ENCODE peak calls at places on chromosomes 1 and 21, in seven cellular contexts. Q is WTC11; H is brain microvascular endothelial cell; U is HFFc6; J is GM06990; E is Peyer's patch; T is CD8-positive, alpha-beta T cell. L is an unnamed sample.

GRCh38 chr1:11487196-11487751 is 8.3 kb downstream of the DISP3 start:
- DNase-seq in Q (peak), E (no peak), H (no peak), U (no peak), T (no peak), J (no peak), L (no peak)

GRCh38 chr1:240619901-240620621 is 8.1 kb upstream of the GREM2 start:
- DNase-seq in E (no peak), J (no peak), T (no peak), Q (no peak), U (no peak), H (no peak), L (peak)

GRCh38 chr1:229411434-229412055 is 22.3 kb downstream of the ACTA1 start:
- DNase-seq in U (no peak), T (no peak), J (no peak), E (no peak), Q (no peak), H (no peak), L (no peak)

GRCh38 chr21:41863439-41863740 is 15.8 kb downstream of the PRDM15 start:
- DNase-seq in J (no peak), Q (no peak), H (no peak), E (no peak), U (no peak), T (no peak), L (no peak)

GRCh38 chr1:119159963-119160362 is 19.5 kb upstream of the WARS2 start:
- DNase-seq in H (no peak), J (no peak), U (no peak), Q (no peak), T (no peak), E (no peak), L (no peak)

GRCh38 chr1:33928256-33928655 is 64.4 kb downstream of the HMGB4 start:
- DNase-seq in H (no peak), E (no peak), J (no peak), Q (no peak), T (no peak), U (no peak), L (no peak)

GRCh38 chr1:84959294-84959693 is 37.6 kb downstream of the MCOLN2 start:
- DNase-seq in Q (no peak), T (no peak), H (no peak), J (peak), U (no peak), E (no peak), L (no peak)

GRCh38 chr21:46474365-46474764 is 15.7 kb downstream of the DIP2A start:
- DNase-seq in Q (no peak), H (no peak), E (no peak), U (no peak), J (no peak), T (no peak), L (no peak)

GRCh38 chr1:219902951-219903350 is 25.4 kb downstream of the SLC30A10 start:
- DNase-seq in T (no peak), J (no peak), Q (no peak), H (no peak), U (no peak), E (no peak), L (no peak)

GRCh38 chr21:19523731-19524130 is 1120.1 kb upstream of the TMPRSS15 start:
- DNase-seq in U (no peak), J (no peak), T (no peak), H (no peak), E (no peak), Q (no peak), L (no peak)

GRCh38 chr1:30374400-30375070 is 348.9 kb downstream of the MATN1 start:
- DNase-seq in E (peak), U (no peak), H (no peak), Q (no peak), J (no peak), T (no peak), L (no peak)

GRCh38 chr1:61119085-61119484 is 36.7 kb downstream of the NFIA start:
- DNase-seq in U (no peak), T (no peak), J (no peak), H (no peak), Q (no peak), E (no peak), L (no peak)

GRCh38 chr1:162421258-162422194 is 9.6 kb upstream of the SH2D1B start:
- DNase-seq in T (no peak), H (no peak), Q (no peak), J (no peak), E (no peak), U (no peak), L (no peak)

GRCh38 chr21:23887709-23888303 is 1719.5 kb downstream of the MRPL39 start:
- DNase-seq in T (peak), H (no peak), E (no peak), Q (no peak), U (no peak), J (no peak), L (no peak)

GRCh38 chr1:43549921-43550597 is 19.4 kb downstream of the PTPRF start:
- DNase-seq in U (no peak), T (no peak), Q (peak), H (no peak), J (peak), E (peak), L (peak)

GRCh38 chr1:8941906-8942305 is 3.8 kb upstream of the CA6 start:
- DNase-seq in T (no peak), Q (no peak), U (peak), H (peak), J (no peak), E (no peak), L (no peak)

GRCh38 chr1:218501073-218501612 is 156.0 kb downstream of the TGFB2 start:
- DNase-seq in E (no peak), T (no peak), H (no peak), U (no peak), J (no peak), Q (no peak), L (no peak)

GRCh38 chr1:228156941-228157351 is 7.2 kb downstream of the GJC2 start:
- DNase-seq in Q (no peak), T (no peak), E (no peak), J (no peak), H (no peak), U (no peak), L (no peak)

GRCh38 chr1:37325509-37326437 is 148.6 kb upstream of the ZC3H12A start:
- DNase-seq in Q (peak), T (no peak), H (no peak), J (no peak), E (no peak), U (no peak), L (no peak)

GRCh38 chr1:89754518-89754917 is 66.3 kb upstream of the LRRC8D start:
- DNase-seq in T (no peak), H (peak), J (no peak), U (peak), Q (no peak), E (no peak), L (no peak)

GRCh38 chr1:53735261-53735660 is 3.7 kb downstream of the GLIS1 start:
- DNase-seq in H (no peak), J (no peak), Q (no peak), E (no peak), U (no peak), T (no peak), L (no peak)

GRCh38 chr1:34603594-34603993 is 151.3 kb upstream of the GJB5 start:
- DNase-seq in Q (no peak), H (no peak), U (no peak), T (no peak), J (no peak), E (no peak), L (no peak)

GRCh38 chr1:230459463-230459862 is 33.3 kb upstream of the PGBD5 start:
- DNase-seq in U (no peak), H (peak), E (no peak), Q (no peak), T (no peak), J (no peak), L (no peak)

GRCh38 chr1:1545946-1546737 is 5.7 kb upstream of the TMEM240 start:
- DNase-seq in U (no peak), H (no peak), J (no peak), E (no peak), Q (no peak), T (no peak), L (no peak)

DNA sequence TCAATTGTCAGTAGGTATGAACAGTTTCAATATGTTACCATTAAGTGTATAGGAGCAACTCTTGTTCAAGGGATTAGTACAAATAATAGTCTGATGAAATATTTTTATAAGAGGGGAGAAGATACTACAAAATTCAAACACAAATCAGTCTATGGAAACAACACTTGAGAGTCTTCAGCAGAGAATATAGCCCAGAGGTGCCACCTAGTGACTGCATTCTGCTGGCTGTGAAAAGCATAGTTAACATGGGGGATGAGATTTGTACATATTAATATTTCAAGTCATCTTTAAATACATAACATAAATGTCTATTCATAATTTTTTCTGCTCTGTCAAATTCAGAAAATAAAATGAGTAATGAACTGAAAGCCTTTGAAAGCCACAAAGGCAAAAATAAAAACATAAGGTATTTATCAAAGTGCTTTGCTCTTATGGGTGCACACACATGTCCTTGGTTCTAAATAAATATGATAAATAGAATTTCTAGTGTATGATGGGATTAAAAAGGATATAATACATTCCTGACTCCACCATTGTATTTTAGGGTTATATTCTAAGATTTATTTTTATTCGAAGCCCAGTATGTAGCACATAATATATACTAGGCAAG is 440.9 kb upstream of the ZRANB2 start:
- DNase-seq in U (peak), J (no peak), T (no peak), H (peak), E (peak), Q (peak), L (peak)
- TF ChIP-seq CTCF in U (peak), J (peak), T (no peak), H (peak), E (no peak), Q (peak), L (peak)

GRCh38 chr1:184297244-184297750 is 89.5 kb upstream of the C1orf21 start:
- DNase-seq in E (no peak), J (no peak), H (no peak), Q (no peak), U (no peak), T (no peak), L (no peak)
- TF ChIP-seq CTCF in E (no peak), J (no peak), H (no peak), Q (no peak), U (no peak), T (no peak), L (no peak)

GRCh38 chr1:25484533-25484932 is 53.8 kb downstream of the MACO1 start:
- DNase-seq in U (no peak), Q (no peak), E (no peak), T (no peak), H (no peak), J (no peak), L (no peak)

GRCh38 chr1:25484096-25484495 is 53.4 kb downstream of the MACO1 start:
- DNase-seq in Q (no peak), J (no peak), H (no peak), E (no peak), U (no peak), T (no peak), L (no peak)

GRCh38 chr1:25485536-25486235 is 55.0 kb downstream of the MACO1 start:
- DNase-seq in H (no peak), T (no peak), Q (no peak), E (no peak), U (no peak), J (no peak), L (no peak)

GRCh38 chr1:25487628-25488027 is 55.8 kb upstream of the LDLRAP1 start:
- DNase-seq in Q (no peak), U (no peak), J (no peak), E (no peak), H (no peak), T (peak), L (no peak)

DNA sequence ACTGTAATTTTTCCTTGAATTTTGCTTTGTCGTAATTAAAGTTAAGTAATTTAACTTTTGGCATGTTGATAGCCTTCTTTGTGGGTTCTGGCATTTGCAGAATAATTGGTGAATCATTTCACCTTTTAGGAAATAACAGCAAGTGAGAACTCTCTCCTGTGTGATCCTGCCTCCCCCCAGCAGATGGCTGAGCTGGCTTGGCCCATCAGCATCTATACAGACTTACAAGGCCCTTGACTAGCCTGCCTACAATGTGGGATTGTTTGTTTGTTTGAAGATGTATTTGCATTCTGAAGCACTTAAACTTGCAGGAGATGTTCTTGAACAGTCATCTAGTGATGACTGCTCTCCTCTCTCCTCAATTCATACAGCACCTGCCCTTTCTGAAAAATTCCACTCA is 55.9 kb downstream of the MACO1 start:
- DNase-seq in E (no peak), H (no peak), T (no peak), J (no peak), Q (no peak), U (peak), L (no peak)
- TF ChIP-seq CTCF in E (no peak), H (peak), T (no peak), J (peak), Q (no peak), U (peak), L (no peak)

DNA sequence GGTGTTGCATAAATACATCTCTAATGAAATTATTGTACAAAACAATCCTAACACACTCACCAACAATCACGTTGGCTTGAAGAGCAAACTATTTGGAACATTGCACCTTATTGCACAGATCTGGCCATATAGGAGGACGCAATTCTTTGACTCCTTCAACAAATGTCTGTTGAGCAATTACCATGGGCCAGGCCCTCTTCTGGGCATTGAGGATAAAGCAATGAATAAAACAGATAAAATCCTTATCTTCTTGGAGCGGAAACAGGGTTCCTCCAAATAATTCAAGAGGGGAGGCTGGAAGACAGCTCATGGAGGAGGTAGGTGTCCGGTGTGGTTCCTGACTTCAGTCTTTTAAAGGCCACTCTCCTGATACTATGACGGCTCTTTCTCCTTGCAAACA is 43.3 kb downstream of the PAX7 start:
- DNase-seq in Q (no peak), U (no peak), T (no peak), H (no peak), J (no peak), E (no peak), L (no peak)
- TF ChIP-seq CTCF in Q (no peak), U (peak), T (no peak), H (peak), J (no peak), E (no peak), L (no peak)

GRCh38 chr1:226638001-226638601 is 89.5 kb downstream of the STUM start:
- DNase-seq in H (no peak), T (no peak), Q (no peak), J (no peak), E (peak), U (no peak), L (no peak)

GRCh38 chr1:226636847-226637096 is 88.2 kb downstream of the STUM start:
- DNase-seq in H (no peak), Q (no peak), U (no peak), J (no peak), E (no peak), T (no peak), L (no peak)

GRCh38 chr1:226635456-226635941 is 86.9 kb downstream of the STUM start:
- DNase-seq in E (peak), J (no peak), T (peak), H (no peak), U (no peak), Q (no peak), L (no peak)

GRCh38 chr1:226638608-226639007 is 90.0 kb downstream of the STUM start:
- DNase-seq in J (no peak), E (peak), H (no peak), U (no peak), T (no peak), Q (no peak), L (no peak)

DNA sequence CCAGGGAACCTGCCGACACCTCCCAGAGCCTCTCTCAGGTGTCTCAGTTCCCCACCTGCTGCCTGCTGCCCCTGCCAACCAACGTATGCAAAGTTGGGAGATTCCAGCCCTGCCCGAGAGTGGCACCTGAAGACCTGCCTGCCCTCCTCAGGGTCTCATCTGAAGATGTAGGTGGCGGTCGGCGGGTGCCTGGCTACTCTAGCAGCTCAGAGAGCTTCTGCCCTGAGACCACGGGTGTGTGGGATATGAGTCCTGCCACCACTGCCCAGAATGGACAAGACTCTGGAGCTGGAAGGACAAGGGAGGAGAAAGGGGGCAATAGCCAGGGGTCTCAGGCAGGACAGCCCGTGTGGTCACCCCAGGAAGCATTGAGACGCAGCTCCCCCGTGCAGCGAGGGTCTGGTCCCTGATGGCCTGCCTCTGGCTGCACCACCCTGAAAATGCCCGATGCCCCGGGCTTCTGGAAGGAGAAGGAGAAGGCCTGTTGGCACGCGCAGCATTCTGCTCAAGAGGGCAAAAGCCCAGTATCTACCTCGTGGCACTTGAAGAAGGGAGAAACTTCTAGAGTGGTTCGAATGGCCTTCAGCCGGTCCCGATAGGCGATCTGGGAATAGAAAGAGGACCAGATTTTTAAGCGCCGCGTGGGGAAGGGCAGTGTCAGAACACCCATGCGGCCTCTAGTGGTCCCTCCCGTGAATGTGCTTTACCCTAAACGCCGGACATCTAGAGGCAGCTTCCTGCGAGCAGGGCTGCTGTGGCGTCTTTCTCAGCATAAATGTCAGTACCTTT is 88.8 kb downstream of the STUM start:
- DNase-seq in U (no peak), Q (peak), J (no peak), T (no peak), H (no peak), E (peak), L (peak)
- TF ChIP-seq CTCF in U (peak), Q (no peak), J (no peak), T (no peak), H (peak), E (no peak), L (peak)

GRCh38 chr1:54791880-54792522 is 9.1 kb downstream of the TTC22 start:
- DNase-seq in J (no peak), E (no peak), T (peak), Q (peak), H (peak), U (peak), L (peak)
- TF ChIP-seq CTCF in J (peak), E (peak), T (peak), Q (peak), H (peak), U (peak), L (peak)

DNA sequence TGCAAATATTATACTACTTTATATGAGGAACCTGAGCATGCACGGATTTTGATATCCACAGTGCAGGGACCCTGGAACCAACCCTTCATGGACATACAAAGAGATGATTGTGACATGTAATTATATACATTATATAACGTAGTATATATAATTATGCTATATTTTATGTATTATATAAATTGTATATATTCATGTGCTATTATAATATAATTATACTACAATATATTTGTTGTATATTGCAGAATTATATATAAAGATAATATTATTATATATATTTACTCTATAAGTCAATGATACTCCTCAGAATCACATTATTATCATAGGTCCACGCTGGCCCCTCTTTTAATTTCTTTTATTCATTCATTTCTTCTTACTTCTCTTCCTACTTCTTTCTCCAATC is 70.9 kb downstream of the TNFSF18 start:
- DNase-seq in J (no peak), Q (no peak), U (no peak), T (no peak), H (no peak), E (no peak), L (no peak)
- TF ChIP-seq CTCF in J (no peak), Q (no peak), U (no peak), T (no peak), H (no peak), E (no peak), L (no peak)

GRCh38 chr1:245079021-245079609 is 75.7 kb upstream of the KIF26B start:
- DNase-seq in Q (no peak), E (no peak), J (no peak), H (peak), T (no peak), U (peak), L (no peak)
- TF ChIP-seq CTCF in Q (no peak), E (no peak), J (peak), H (peak), T (peak), U (peak), L (peak)

DNA sequence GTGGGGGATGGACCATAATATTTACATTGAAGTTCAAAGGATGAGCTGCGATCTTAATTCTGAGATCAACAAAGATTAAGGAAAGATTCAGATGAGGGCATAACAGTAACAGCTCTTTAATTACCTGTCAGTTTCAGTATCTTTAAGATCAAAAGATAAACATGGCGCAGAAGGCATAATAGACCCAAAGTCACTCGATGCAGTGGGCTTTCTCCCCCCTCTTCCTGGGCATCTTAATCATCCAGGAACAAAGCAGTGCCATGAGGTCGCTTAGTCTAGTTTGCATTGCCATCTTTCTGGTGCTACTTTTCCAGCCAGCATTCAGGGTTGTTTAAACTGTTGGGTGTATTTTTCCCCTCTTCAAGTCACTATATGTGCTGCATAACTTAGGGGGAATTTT is 72.3 kb downstream of the HUNK start:
- DNase-seq in J (no peak), E (no peak), T (no peak), Q (no peak), U (no peak), H (no peak), L (no peak)
- TF ChIP-seq CTCF in J (no peak), E (no peak), T (no peak), Q (no peak), U (no peak), H (no peak), L (no peak)

GRCh38 chr1:20701847-20702246 is 16.0 kb downstream of the KIF17 start:
- DNase-seq in H (no peak), U (no peak), E (no peak), T (no peak), Q (no peak), J (no peak), L (no peak)

GRCh38 chr1:20701446-20701845 is 16.4 kb downstream of the KIF17 start:
- DNase-seq in J (no peak), T (no peak), U (no peak), E (peak), H (no peak), Q (no peak), L (no peak)

GRCh38 chr1:20700636-20701215 is 17.1 kb downstream of the KIF17 start:
- DNase-seq in J (no peak), E (no peak), U (no peak), T (no peak), Q (no peak), H (no peak), L (no peak)

GRCh38 chr1:20703124-20703756 is 14.6 kb downstream of the KIF17 start:
- DNase-seq in Q (no peak), H (no peak), J (no peak), T (no peak), U (no peak), E (no peak), L (no peak)

GRCh38 chr1:20702416-20702815 is 15.4 kb downstream of the KIF17 start:
- DNase-seq in U (peak), T (no peak), J (no peak), H (no peak), Q (no peak), E (no peak), L (no peak)
- TF ChIP-seq CTCF in U (peak), T (no peak), J (peak), H (peak), Q (no peak), E (no peak), L (peak)

L was measured in nephron progenitor cell.